ENCODE peak calls at places on chromosomes 3 and 15, in four cellular contexts. V, A, T and C are unnamed samples.

GRCh38 chr15:20345401-20345958 is 196.1 kb downstream of the GOLGA6L6 start:
- DNase-seq in V (no peak), A (no peak), T (peak), C (no peak)

GRCh38 chr15:58138106-58138505 is at the start of gene AQP9:
- DNase-seq in V (no peak), A (no peak), T (no peak), C (no peak)

GRCh38 chr15:100598655-100599054 is 3.3 kb downstream of the LINS1 start:
- DNase-seq in V (no peak), A (no peak), T (no peak), C (no peak)

GRCh38 chr15:90460142-90460824 is 69.4 kb upstream of the CRTC3 start:
- DNase-seq in V (no peak), A (peak), T (no peak), C (no peak)

GRCh38 chr3:87228316-87228715 is 1.2 kb downstream of the CHMP2B start:
- DNase-seq in V (no peak), A (peak), T (no peak), C (no peak)

GRCh38 chr3:133939496-133939835 is 43.8 kb upstream of the RAB6B start:
- DNase-seq in V (no peak), A (no peak), T (no peak), C (no peak)

GRCh38 chr3:65231544-65231943 is 543.7 kb upstream of the ADAMTS9 start:
- DNase-seq in V (no peak), A (no peak), T (peak), C (no peak)

GRCh38 chr15:90219421-90220141 is 14.2 kb downstream of the CIB1 start:
- DNase-seq in V (peak), A (no peak), T (peak), C (no peak)

GRCh38 chr3:196193037-196193737 is 18.0 kb downstream of the ZDHHC19 start:
- DNase-seq in V (no peak), A (no peak), T (peak), C (no peak)

GRCh38 chr3:127078626-127079025 is 95.7 kb downstream of the PLXNA1 start:
- DNase-seq in V (no peak), A (no peak), T (no peak), C (no peak)

DNA sequence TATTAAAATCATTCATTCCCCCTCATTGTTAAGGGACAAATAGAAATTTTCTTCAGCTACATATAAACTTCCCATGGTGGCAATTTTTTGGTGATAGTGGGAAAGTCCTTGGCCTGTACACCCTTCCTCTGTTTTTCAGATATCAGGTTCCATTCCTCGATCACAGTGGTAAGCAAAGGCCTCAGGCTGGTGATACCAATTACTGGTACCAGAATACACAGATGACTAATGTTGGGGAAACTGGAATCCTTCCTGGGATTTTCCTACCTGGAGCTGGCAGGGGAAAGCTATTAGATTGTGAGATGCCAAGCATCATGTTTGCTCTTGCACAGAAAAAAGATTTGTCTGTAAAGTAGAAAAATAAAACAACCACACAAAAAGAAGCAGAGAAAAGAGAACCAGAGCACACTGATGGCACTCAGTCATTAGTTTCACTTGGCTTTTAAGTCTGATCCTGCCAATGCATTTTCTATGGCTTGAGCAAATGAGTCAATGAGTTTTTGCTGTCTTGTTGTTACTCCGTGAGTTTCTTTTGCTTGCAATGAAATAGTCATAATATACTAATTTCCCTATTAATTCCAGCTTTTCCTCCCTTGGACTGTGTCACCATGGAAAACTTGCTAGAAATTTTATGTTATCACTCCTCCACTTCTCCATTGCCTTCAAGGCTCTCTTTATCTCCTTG is 795.0 kb downstream of the ROBO1 start:
- DNase-seq in V (no peak), A (peak), T (no peak), C (no peak)
- TF ChIP-seq PBX3 in V (no peak), A (no peak), T (no peak), C (no peak)

DNA sequence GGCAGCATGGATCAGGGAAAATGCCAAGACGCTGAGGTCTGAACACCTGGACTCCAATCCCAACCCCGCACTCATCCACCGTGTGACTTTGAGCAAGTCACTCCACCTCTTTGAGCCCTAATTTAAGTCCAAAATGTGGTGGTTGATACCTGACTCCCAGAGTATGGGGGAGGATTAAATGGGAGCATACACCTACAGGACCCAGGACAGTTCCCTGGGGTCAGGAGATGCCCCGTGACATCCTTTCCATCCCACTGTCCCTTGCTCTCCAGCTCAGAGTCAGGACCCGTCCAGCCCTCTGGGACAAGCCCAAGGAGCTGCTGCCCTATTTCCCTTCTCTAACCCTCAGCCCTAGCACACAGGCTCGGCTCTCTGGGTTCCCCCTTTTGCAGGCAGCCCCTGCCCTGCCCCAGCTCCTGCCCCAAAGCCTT is 276.4 kb downstream of the XXYLT1 start:
- DNase-seq in V (no peak), A (no peak), T (no peak), C (no peak)
- TF ChIP-seq REST in V (no peak), A (no peak), T (peak), C (no peak)

DNA sequence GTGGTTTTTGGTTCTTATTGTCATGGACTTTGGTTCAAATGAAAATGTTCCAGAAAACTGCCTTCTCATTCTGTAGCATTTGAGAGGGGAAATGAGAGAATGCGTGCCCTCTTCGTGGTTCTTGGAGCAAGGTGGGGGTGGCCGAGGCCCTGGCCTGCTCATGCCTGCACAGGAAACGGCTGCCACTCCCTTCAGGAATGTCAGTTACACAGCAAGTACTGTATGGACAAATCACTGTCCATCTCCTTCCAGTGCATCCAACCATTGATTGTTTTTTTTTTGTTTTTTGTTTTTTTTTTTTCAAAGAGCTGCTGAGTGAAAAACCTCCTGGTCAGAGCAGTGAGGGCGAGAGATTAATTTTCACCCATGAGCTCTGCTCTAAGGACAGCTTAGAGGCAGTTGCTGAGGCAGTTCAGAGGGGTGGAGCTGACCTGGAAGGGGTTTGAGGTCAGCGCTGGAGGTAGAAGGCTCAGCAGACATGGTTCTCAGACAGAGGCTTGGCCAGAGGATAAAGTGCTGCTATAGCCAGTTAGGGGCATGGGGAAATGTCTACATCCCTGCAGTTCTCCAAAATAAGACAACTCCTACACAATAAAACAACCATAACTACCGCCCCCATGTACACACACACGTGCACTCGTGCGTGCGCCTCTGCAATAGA is 20.2 kb upstream of the KIF23 start:
- DNase-seq in V (no peak), A (no peak), T (no peak), C (no peak)
- TF ChIP-seq PBX3 in V (no peak), A (no peak), T (no peak), C (no peak)

DNA sequence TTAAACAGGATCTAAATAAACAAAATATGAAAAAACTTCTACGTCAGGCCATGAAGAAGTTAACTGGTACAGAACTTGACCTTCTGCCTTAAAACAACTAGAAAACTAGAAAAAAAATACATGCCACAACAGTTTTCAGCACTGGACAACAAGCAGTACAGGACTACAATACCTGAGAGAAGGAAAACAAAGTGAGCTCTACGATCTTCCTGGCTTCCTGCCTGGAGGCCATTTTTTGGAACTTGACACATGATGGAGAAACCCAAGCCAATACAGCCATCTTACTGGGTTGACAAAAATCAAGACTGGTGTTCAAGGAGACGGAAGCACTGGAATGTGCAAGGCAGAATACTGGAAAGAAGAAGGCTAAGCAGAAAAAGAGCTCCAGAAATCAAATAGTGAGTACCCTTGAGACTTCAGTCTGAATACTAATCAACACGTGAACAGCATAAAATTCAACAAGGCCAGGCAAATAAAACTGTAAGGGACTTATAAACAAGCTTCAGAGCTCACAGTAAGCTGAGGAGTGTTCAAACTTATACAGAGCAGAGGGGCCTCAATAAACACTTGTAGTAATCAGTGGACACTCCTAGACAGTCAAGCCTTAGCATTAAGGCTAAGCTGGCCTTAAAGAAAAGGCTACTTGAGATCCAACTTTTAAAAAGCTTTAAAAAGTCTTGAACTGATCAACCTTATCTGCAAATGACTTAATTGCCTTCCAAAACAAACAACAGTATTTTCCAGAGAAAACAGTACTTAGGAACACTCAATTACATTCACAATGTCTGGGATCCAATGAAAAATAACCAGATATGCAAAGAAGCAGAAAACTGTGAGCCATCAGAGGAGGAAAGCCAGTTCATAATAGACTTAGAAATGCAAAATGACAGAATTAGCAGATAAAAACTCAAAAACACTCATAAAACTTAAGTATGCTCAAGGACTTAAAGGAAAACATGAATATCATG is 63.2 kb downstream of the DLG1 start:
- DNase-seq in V (no peak), A (no peak), T (no peak), C (no peak)
- TF ChIP-seq REST in V (no peak), A (no peak), T (no peak), C (no peak)

GRCh38 chr3:101261506-101261905 is 58.9 kb downstream of the IMPG2 start:
- DNase-seq in V (no peak), A (no peak), T (no peak), C (no peak)
- TF ChIP-seq PBX3 in V (no peak), A (no peak), T (no peak), C (no peak)

GRCh38 chr3:197791120-197792018 is at the start of gene LRCH3:
- DNase-seq in V (peak), A (peak), T (peak), C (no peak)
- TF ChIP-seq REST in V (no peak), A (no peak), T (peak), C (peak)